ENCODE peak calls at places on chromosomes 11 and 22, in five cellular contexts. R, Y, W, K and E are unnamed samples.

GRCh38 chr11:33859306-33859705 is 32.6 kb downstream of the LMO2 start:
- DNase-seq in Y (no peak), R (no peak), W (no peak), K (no peak), E (no peak)

GRCh38 chr11:94504689-94505293 is 7.5 kb upstream of the C11orf97 start:
- DNase-seq in R (peak; percentile 58), K (no peak), Y (no peak), W (peak; percentile 62), E (no peak)

GRCh38 chr22:20427104-20427944 is 10.3 kb downstream of the SCARF2 start:
- DNase-seq in R (no peak), W (no peak), K (no peak), Y (no peak), E (no peak)

GRCh38 chr11:71130106-71130505 is 122.3 kb downstream of the SHANK2 start:
- DNase-seq in W (no peak), Y (no peak), K (no peak), R (no peak), E (no peak)

GRCh38 chr11:57873196-57873911 is 111.8 kb downstream of the CTNND1 start:
- DNase-seq in K (peak; percentile 2), W (no peak), R (peak; percentile 47), Y (no peak), E (no peak)

GRCh38 chr22:48758021-48758561 is 1069.6 kb downstream of the BRD1 start:
- DNase-seq in K (no peak), W (no peak), Y (no peak), R (no peak), E (peak; percentile 43)

GRCh38 chr11:6403539-6403938 is 13.3 kb downstream of the SMPD1 start:
- DNase-seq in K (no peak), R (no peak), Y (no peak), W (no peak), E (no peak)

GRCh38 chr11:653837-654236 is 16.8 kb downstream of the DRD4 start:
- DNase-seq in R (no peak), Y (no peak), W (no peak), K (no peak), E (no peak)

GRCh38 chr22:42959472-42960145 is 55.3 kb downstream of the PACSIN2 start:
- DNase-seq in W (peak; percentile 62), Y (peak; percentile 38), R (peak; percentile 33), K (peak; percentile 54), E (peak; percentile 83)

GRCh38 chr22:49243335-49243734 is 584.3 kb downstream of the BRD1 start:
- DNase-seq in K (no peak), Y (no peak), R (no peak), W (no peak), E (peak; percentile 18)

GRCh38 chr22:32544953-32545558 is 70.4 kb downstream of the FBXO7 start:
- DNase-seq in R (peak; percentile 65), K (peak; percentile 68), Y (no peak), W (no peak), E (no peak)

GRCh38 chr11:121592708-121593107 is 139.9 kb upstream of the SORL1-AS1 start:
- DNase-seq in R (no peak), Y (no peak), K (no peak), W (no peak), E (no peak)

GRCh38 chr22:49965291-49966040 is 4.9 kb downstream of the PIM3 start:
- DNase-seq in R (no peak), Y (peak; percentile 22), W (no peak), K (no peak), E (no peak)

GRCh38 chr11:75293903-75294302 is 53.3 kb downstream of the TPBGL start:
- DNase-seq in W (peak; percentile 35), R (no peak), Y (no peak), K (no peak), E (no peak)

GRCh38 chr11:17535488-17535887 is 8.7 kb downstream of the USH1C start:
- DNase-seq in W (no peak), Y (no peak), R (no peak), K (no peak), E (no peak)

GRCh38 chr11:85663781-85664560 is 958 bp downstream of the CREBZF start:
- DNase-seq in K (no peak), Y (peak; percentile 80), W (peak; percentile 83), R (peak; percentile 70), E (peak; percentile 84)

GRCh38 chr11:124863137-124863825 is 2.0 kb upstream of the ROBO3 start:
- DNase-seq in R (peak; percentile 71), W (peak; percentile 15), Y (no peak), K (no peak), E (no peak)

GRCh38 chr11:86537541-86538222 is 134.7 kb downstream of the ME3 start:
- DNase-seq in R (no peak), K (no peak), W (no peak), Y (no peak), E (no peak)

GRCh38 chr11:100438366-100438765 is 248.7 kb upstream of the ARHGAP42 start:
- DNase-seq in W (no peak), K (no peak), Y (no peak), R (no peak), E (no peak)

GRCh38 chr11:99069831-99070444 is 49.2 kb downstream of the CNTN5 start:
- DNase-seq in Y (no peak), W (no peak), K (no peak), R (peak; percentile 9), E (no peak)

GRCh38 chr11:30447246-30447645 is 124.3 kb downstream of the ARL14EP start:
- DNase-seq in R (no peak), W (no peak), K (no peak), Y (no peak), E (no peak)

GRCh38 chr11:62394825-62395538 is 23.9 kb upstream of the SCGB1A1 start:
- DNase-seq in W (peak; percentile 88), K (peak; percentile 58), R (peak; percentile 75), Y (peak; percentile 81), E (peak; percentile 83)

GRCh38 chr22:35325209-35325608 is 25.5 kb downstream of the TOM1 start:
- DNase-seq in Y (no peak), W (no peak), R (no peak), K (no peak), E (no peak)

GRCh38 chr22:39178206-39179111 is 26.0 kb upstream of the CBX7 start:
- DNase-seq in R (peak; percentile 45), K (no peak), Y (no peak), W (no peak), E (no peak)

GRCh38 chr11:2428322-2428795 is 16.0 kb downstream of the TRPM5 start:
- DNase-seq in R (peak; percentile 69), K (no peak), W (peak; percentile 72), Y (peak; percentile 79), E (peak; percentile 67)

GRCh38 chr11:82995754-82996398 is 75.8 kb downstream of the RAB30 start:
- DNase-seq in Y (peak; percentile 37), W (peak; percentile 85), K (peak; percentile 40), R (peak; percentile 36), E (no peak)

GRCh38 chr11:70432065-70432464 is 33.7 kb downstream of the CTTN start:
- DNase-seq in W (no peak), R (no peak), Y (no peak), K (no peak), E (no peak)

GRCh38 chr11:77233011-77233410 is 68.5 kb downstream of the GDPD4 start:
- DNase-seq in R (no peak), K (no peak), W (peak; percentile 90), Y (no peak), E (no peak)

GRCh38 chr11:67409261-67409666 is 5.4 kb downstream of the TBC1D10C start:
- DNase-seq in Y (no peak), R (no peak), W (no peak), K (no peak), E (no peak)